ENCODE peak calls at places on chromosomes 6 and 20, in eight cellular contexts. P is breast epithelium, X is H1, A is HL-60, L is tibial nerve, C is heart right ventricle, V is endothelial cell, T is neural crest cell. E is an unnamed sample.

GRCh38 chr6:164227952-164228522 is 813.5 kb downstream of the QKI start:
- DNase-seq in P (no peak), X (no peak), A (no peak), L (no peak), C (no peak), V (no peak), T (no peak), E (no peak)

GRCh38 chr6:26331809-26332226 is 33.2 kb upstream of the BTN3A2 start:
- DNase-seq in P (no peak), X (no peak), A (no peak), L (no peak), C (no peak), V (no peak), T (no peak), E (no peak)

GRCh38 chr6:138162104-138162946 is 586 bp downstream of the ARFGEF3 start:
- DNase-seq in P (peak), X (peak), A (no peak), L (peak), C (peak), V (peak), T (no peak), E (no peak)

GRCh38 chr6:119728220-119728750 is 378.7 kb upstream of the MAN1A1 start:
- DNase-seq in P (no peak), X (no peak), A (no peak), L (no peak), C (no peak), V (no peak), T (no peak), E (no peak)

GRCh38 chr6:33744001-33744848 is 2.5 kb downstream of the IP6K3 start:
- DNase-seq in P (peak), X (peak), A (peak), L (peak), C (peak), V (peak), T (peak), E (no peak)

GRCh38 chr6:34745277-34746103 is 11.8 kb upstream of the SNRPC start:
- DNase-seq in P (no peak), X (no peak), A (no peak), L (no peak), C (no peak), V (no peak), T (no peak), E (no peak)

GRCh38 chr6:4169028-4169789 is 33.8 kb upstream of the ECI2 start:
- DNase-seq in P (no peak), X (peak), A (no peak), L (no peak), C (no peak), V (no peak), T (no peak), E (no peak)

GRCh38 chr20:48604426-48604825 is 223.4 kb downstream of the PREX1 start:
- DNase-seq in P (peak), X (no peak), A (no peak), L (no peak), C (no peak), V (no peak), T (no peak), E (no peak)

GRCh38 chr20:38201356-38201755 is 36.3 kb upstream of the TGM2 start:
- DNase-seq in P (no peak), X (no peak), A (no peak), L (no peak), C (no peak), V (no peak), T (no peak), E (peak)

GRCh38 chr6:1524040-1524480 is 85.7 kb upstream of the FOXC1 start:
- DNase-seq in P (peak), X (peak), A (peak), L (peak), C (peak), V (peak), T (peak), E (peak)

GRCh38 chr6:81382852-81383251 is 369.6 kb downstream of the TENT5A start:
- DNase-seq in P (no peak), X (no peak), A (no peak), L (no peak), C (no peak), V (no peak), T (no peak), E (no peak)

GRCh38 chr20:40860487-40860902 is 168.1 kb upstream of the TOP1 start:
- DNase-seq in P (no peak), X (no peak), A (no peak), L (no peak), C (no peak), V (no peak), T (no peak), E (no peak)

GRCh38 chr6:137879301-137879700 is 12.2 kb downstream of the TNFAIP3 start:
- DNase-seq in P (no peak), X (no peak), A (no peak), L (no peak), C (no peak), V (no peak), T (no peak), E (no peak)

GRCh38 chr6:150290429-150290828 is 78.4 kb upstream of the IYD start:
- DNase-seq in P (no peak), X (no peak), A (no peak), L (no peak), C (no peak), V (no peak), T (no peak), E (no peak)

GRCh38 chr6:166627875-166628849 is 1.1 kb upstream of the RPS6KA2 start:
- DNase-seq in P (peak), X (peak), A (peak), L (peak), C (peak), V (peak), T (peak), E (no peak)

GRCh38 chr20:32592022-32592421 is 6.9 kb upstream of the NOL4L start:
- DNase-seq in P (no peak), X (no peak), A (no peak), L (no peak), C (no peak), V (no peak), T (no peak), E (no peak)

GRCh38 chr6:117711369-117711768 is 36.1 kb downstream of the NUS1 start:
- DNase-seq in P (no peak), X (no peak), A (no peak), L (no peak), C (no peak), V (no peak), T (no peak), E (no peak)

GRCh38 chr6:93182933-93183479 is 236.4 kb downstream of the EPHA7 start:
- DNase-seq in P (no peak), X (no peak), A (no peak), L (no peak), C (no peak), V (no peak), T (no peak), E (no peak)

GRCh38 chr20:64072664-64073063 is 6.7 kb downstream of the RGS19 start:
- DNase-seq in P (no peak), X (no peak), A (no peak), L (no peak), C (no peak), V (no peak), T (no peak), E (no peak)
- TF ChIP-seq CTCF in P (no peak), X (no peak), A (no peak), L (no peak), C (no peak), V (no peak), T (no peak), E (no peak)

GRCh38 chr20:7432612-7433011 is 507.6 kb downstream of the HAO1 start:
- DNase-seq in P (no peak), X (no peak), A (no peak), L (no peak), C (no peak), V (no peak), T (no peak), E (no peak)
- TF ChIP-seq CTCF in P (no peak), X (no peak), A (no peak), L (no peak), C (no peak), V (no peak), T (no peak), E (no peak)

GRCh38 chr20:6122873-6123649 is at the start of gene FERMT1:
- DNase-seq in P (peak), X (peak), A (no peak), L (no peak), C (peak), V (peak), T (peak), E (peak)
- TF ChIP-seq CTCF in P (no peak), X (peak), A (no peak), L (no peak), C (peak), V (no peak), T (peak), E (no peak)

DNA sequence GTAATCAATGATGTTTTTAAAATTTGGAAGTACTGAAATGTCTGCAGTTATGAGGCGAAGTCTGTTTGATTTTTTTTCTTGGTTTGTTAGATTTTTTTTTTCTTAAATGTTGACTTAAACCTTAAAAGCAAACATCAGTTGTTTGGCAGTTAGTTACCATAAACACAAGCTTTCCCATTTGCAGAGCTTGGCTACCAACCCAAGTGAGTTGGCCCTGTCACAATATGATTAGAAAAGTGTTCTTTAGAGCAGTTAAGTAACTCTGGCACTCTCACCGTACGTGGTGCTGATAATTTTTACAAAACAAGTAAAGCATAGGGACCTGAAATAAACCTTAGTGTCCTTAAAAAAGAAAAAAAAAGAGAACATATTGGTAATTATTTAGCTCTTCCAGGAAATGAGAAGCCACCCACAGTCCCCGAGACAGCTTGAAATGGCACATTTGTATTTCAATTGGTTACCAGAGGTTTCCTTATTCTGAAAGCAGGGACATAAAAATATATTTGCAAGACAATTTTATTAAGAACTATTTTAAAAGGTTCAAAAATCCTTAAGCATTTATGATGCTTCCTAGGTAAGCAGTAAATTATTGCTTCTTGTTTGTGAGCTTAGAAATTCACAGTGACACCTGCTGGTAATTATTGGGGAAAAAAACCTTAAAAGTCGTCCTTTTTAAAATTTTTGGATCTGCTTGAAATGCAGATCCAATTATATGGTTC is 3.9 kb downstream of the HEY2 start:
- DNase-seq in P (no peak), X (no peak), A (no peak), L (no peak), C (no peak), V (no peak), T (no peak), E (no peak)
- TF ChIP-seq CTCF in P (no peak), X (no peak), A (no peak), L (peak), C (peak), V (peak), T (peak), E (peak)

DNA sequence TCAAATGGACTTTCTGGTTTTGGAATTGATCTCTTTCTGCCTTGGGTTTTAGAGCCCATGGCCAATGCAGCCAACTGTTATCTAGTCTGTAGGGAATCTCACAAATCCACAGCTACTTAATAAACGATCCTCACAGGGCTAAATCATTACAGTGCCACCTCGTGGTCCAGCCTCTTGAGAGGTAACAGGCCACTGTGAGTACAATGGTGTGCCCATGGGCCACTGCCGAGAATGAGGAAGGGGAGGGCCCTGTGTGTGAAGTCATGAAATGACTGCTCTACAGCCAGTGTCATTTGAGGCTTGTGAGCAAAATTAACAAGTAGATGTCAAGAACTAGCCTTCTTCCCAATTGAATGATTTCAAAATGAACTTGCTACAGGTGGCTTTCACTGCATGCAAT is 54.3 kb upstream of the GMPR start:
- DNase-seq in P (no peak), X (no peak), A (no peak), L (no peak), C (no peak), V (no peak), T (no peak), E (peak)
- TF ChIP-seq CTCF in P (no peak), X (peak), A (peak), L (no peak), C (peak), V (no peak), T (no peak), E (no peak)

GRCh38 chr6:27375613-27376079 is 12.9 kb upstream of the ZNF391 start:
- DNase-seq in P (no peak), X (no peak), A (no peak), L (no peak), C (no peak), V (no peak), T (no peak), E (no peak)
- TF ChIP-seq CTCF in P (no peak), X (no peak), A (no peak), L (no peak), C (no peak), V (peak), T (no peak), E (no peak)

GRCh38 chr6:73732845-73733675 is 37.1 kb downstream of the CD109 start:
- DNase-seq in P (peak), X (peak), A (peak), L (peak), C (peak), V (peak), T (peak), E (peak)
- TF ChIP-seq CTCF in P (peak), X (peak), A (peak), L (peak), C (peak), V (peak), T (peak), E (peak)

GRCh38 chr6:96620851-96621250 is 57.9 kb downstream of the FHL5 start:
- DNase-seq in P (no peak), X (no peak), A (no peak), L (no peak), C (no peak), V (no peak), T (no peak), E (no peak)
- TF ChIP-seq CTCF in P (no peak), X (no peak), A (no peak), L (no peak), C (no peak), V (no peak), T (no peak), E (no peak)

E was measured in CD14-positive monocyte.